ENCODE peak calls at places on chromosomes 11 and 22, in six cellular contexts. N, L, H, P, I and U are unnamed samples.

GRCh38 chr22:49779853-49780271 is 47.8 kb downstream of the BRD1 start:
- DNase-seq in P (no peak), H (no peak), L (no peak), I (peak; percentile 47), N (no peak), U (no peak)

GRCh38 chr22:24703101-24703500 is 71.4 kb downstream of the PIWIL3 start:
- DNase-seq in N (peak; percentile 28), P (peak; percentile 53), I (no peak), H (no peak), L (peak; percentile 41), U (no peak)

GRCh38 chr11:27847496-27847895 is 147.2 kb upstream of the BDNF start:
- DNase-seq in P (no peak), H (no peak), I (no peak), L (no peak), N (no peak), U (no peak)

GRCh38 chr11:65639623-65640482 is 2.0 kb downstream of the SIPA1 start:
- DNase-seq in L (peak; percentile 39), P (peak; percentile 58), N (no peak), H (no peak), I (peak; percentile 89), U (no peak)

GRCh38 chr22:46462726-46463371 is 74.6 kb downstream of the CELSR1 start:
- DNase-seq in P (no peak), N (no peak), I (no peak), H (no peak), L (peak; percentile 69), U (no peak)

GRCh38 chr22:32457031-32457430 is 7.2 kb downstream of the BPIFC start:
- DNase-seq in L (no peak), H (no peak), I (no peak), P (no peak), N (no peak), U (no peak)

GRCh38 chr11:122895591-122895990 is 13.0 kb downstream of the JHY start:
- DNase-seq in P (no peak), I (no peak), H (no peak), L (peak; percentile 21), N (no peak), U (no peak)

GRCh38 chr11:117423046-117423575 is 95.5 kb downstream of the CEP164 start:
- DNase-seq in L (no peak), H (no peak), I (no peak), P (no peak), N (no peak), U (no peak)

GRCh38 chr11:85664561-85665481 is at the start of gene CREBZF:
- DNase-seq in N (peak; percentile 97), P (peak; percentile 96), L (peak; percentile 97), I (peak; percentile 96), H (peak; percentile 96), U (peak; percentile 96)
- TF ChIP-seq CTCF in N (no peak), P (no peak), L (no peak), I (no peak), H (no peak), U (no peak)

GRCh38 chr11:75450826-75451783 is 18.1 kb upstream of the KLHL35 start:
- DNase-seq in I (peak; percentile 47), H (no peak), N (no peak), P (no peak), L (no peak), U (peak; percentile 71)
- TF ChIP-seq CTCF in I (peak; percentile 14), H (peak; percentile 26), N (no peak), P (no peak), L (peak; percentile 70), U (peak; percentile 89)

GRCh38 chr11:119578466-119579220 is 150.4 kb downstream of the NECTIN1 start:
- DNase-seq in H (peak; percentile 4), P (no peak), I (no peak), L (no peak), N (no peak), U (no peak)
- TF ChIP-seq CTCF in H (no peak), P (no peak), I (no peak), L (no peak), N (no peak), U (no peak)

DNA sequence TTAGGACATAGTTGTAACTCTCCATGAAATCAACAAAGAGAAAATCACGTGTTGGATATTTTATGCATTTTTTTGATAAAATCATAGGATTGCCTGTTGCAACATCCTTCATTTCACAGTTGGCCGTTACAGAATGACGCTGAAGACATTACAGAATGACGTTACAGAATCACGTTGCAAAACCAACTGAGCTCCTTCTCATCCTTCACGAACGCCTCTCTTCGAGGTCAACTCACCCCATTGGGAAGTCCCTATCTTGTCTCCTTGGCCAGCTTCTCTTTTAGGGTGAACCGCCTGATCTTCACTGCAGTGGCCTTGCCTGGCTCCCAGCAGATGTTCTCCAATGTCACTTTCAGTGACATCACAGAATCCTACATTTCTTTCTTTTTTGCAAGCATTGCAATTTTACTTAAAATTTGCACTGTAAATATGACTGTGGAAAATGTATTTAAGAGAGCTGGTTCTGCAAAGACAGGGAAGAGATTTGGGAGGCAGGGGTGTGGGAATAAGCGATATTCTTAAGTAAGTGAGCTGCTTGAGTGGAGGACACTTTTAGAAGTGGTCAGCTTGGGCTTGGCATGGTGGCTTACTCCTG is 5.0 kb downstream of the KRTAP5-7 start:
- DNase-seq in N (no peak), L (no peak), I (no peak), H (no peak), P (no peak), U (no peak)
- TF ChIP-seq CTCF in N (no peak), L (no peak), I (no peak), H (no peak), P (no peak), U (no peak)

GRCh38 chr11:62466444-62466843 is 47.6 kb downstream of the SCGB1A1 start:
- DNase-seq in L (no peak), P (no peak), I (no peak), H (no peak), N (no peak), U (no peak)

GRCh38 chr11:62472063-62472884 is 53.4 kb downstream of the SCGB1A1 start:
- DNase-seq in H (no peak), N (no peak), L (peak; percentile 25), P (no peak), I (no peak), U (no peak)

GRCh38 chr11:62468577-62468976 is 49.7 kb downstream of the SCGB1A1 start:
- DNase-seq in I (no peak), N (no peak), L (no peak), H (no peak), P (no peak), U (no peak)

GRCh38 chr11:62471603-62472002 is 52.8 kb downstream of the SCGB1A1 start:
- DNase-seq in P (no peak), L (no peak), H (no peak), N (no peak), I (no peak), U (no peak)
- TF ChIP-seq CTCF in P (no peak), L (no peak), H (no peak), N (no peak), I (no peak), U (no peak)

GRCh38 chr11:107009190-107009589 is 9.1 kb downstream of the GUCY1A2 start:
- DNase-seq in N (no peak), H (no peak), L (no peak), I (no peak), P (no peak), U (no peak)
- TF ChIP-seq CTCF in N (no peak), H (no peak), L (no peak), I (no peak), P (no peak), U (no peak)

GRCh38 chr11:66818231-66818955 is 24.8 kb upstream of the RCE1 start:
- DNase-seq in P (no peak), L (no peak), H (no peak), I (no peak), N (no peak), U (no peak)
- TF ChIP-seq CTCF in P (no peak), L (no peak), H (no peak), I (no peak), N (no peak), U (no peak)

GRCh38 chr11:14414470-14415461 is 55.8 kb upstream of the RRAS2 start:
- DNase-seq in L (peak; percentile 30), H (no peak), I (no peak), N (no peak), P (no peak), U (no peak)
- TF ChIP-seq CTCF in L (no peak), H (no peak), I (no peak), N (no peak), P (no peak), U (no peak)

GRCh38 chr11:6799402-6799801 is at the start of gene OR6A2:
- DNase-seq in I (no peak), N (no peak), P (no peak), L (peak; percentile 33), H (no peak), U (no peak)
- TF ChIP-seq CTCF in I (no peak), N (no peak), P (no peak), L (no peak), H (no peak), U (no peak)